ENCODE peak calls at places on chromosomes 6 and 20, in seven cellular contexts. O is ovary, Z is A549, W is sigmoid colon, V is AG04450, E is breast epithelium, U is mammary epithelial cell. P is an unnamed sample.

GRCh38 chr6:135675026-135675425 is 176.5 kb upstream of the PDE7B start:
- DNase-seq in O (no peak), Z (no peak), W (no peak), V (no peak), E (no peak), U (no peak), P (no peak)

GRCh38 chr6:139175389-139175788 is 40.5 kb downstream of the HECA start:
- DNase-seq in O (no peak), Z (no peak), W (no peak), V (no peak), E (no peak), U (no peak), P (no peak)

GRCh38 chr6:6131492-6132109 is 124.9 kb upstream of the NRN1 start:
- DNase-seq in O (no peak), Z (peak), W (no peak), V (no peak), E (no peak), U (peak), P (no peak)

GRCh38 chr20:1528811-1529210 is 28.7 kb downstream of the SIRPD start:
- DNase-seq in O (no peak), Z (no peak), W (no peak), V (no peak), E (no peak), U (peak), P (no peak)

GRCh38 chr6:16396497-16397319 is 158.3 kb downstream of the GMPR start:
- DNase-seq in O (no peak), Z (no peak), W (no peak), V (no peak), E (no peak), U (no peak), P (no peak)

GRCh38 chr6:45663181-45664180 is 285.7 kb upstream of the SUPT3H start:
- DNase-seq in O (peak), Z (no peak), W (no peak), V (no peak), E (no peak), U (no peak), P (no peak)

GRCh38 chr20:48578397-48579098 is 249.3 kb downstream of the PREX1 start:
- DNase-seq in O (no peak), Z (no peak), W (peak), V (no peak), E (peak), U (no peak), P (no peak)

GRCh38 chr20:38270869-38271608 is 10.5 kb upstream of the KIAA1755 start:
- DNase-seq in O (peak), Z (peak), W (peak), V (peak), E (no peak), U (peak), P (peak)

GRCh38 chr20:48236001-48236400 is 450.7 kb upstream of the SULF2 start:
- DNase-seq in O (no peak), Z (no peak), W (peak), V (no peak), E (peak), U (no peak), P (no peak)

GRCh38 chr20:57714409-57715267 is 4.8 kb upstream of the PMEPA1 start:
- DNase-seq in O (no peak), Z (peak), W (no peak), V (no peak), E (no peak), U (peak), P (no peak)

GRCh38 chr6:153170511-153170910 is 39.4 kb upstream of the RGS17 start:
- DNase-seq in O (no peak), Z (peak), W (no peak), V (no peak), E (no peak), U (peak), P (peak)

GRCh38 chr20:20364747-20365558 is 3.0 kb upstream of the INSM1 start:
- DNase-seq in O (no peak), Z (no peak), W (no peak), V (no peak), E (no peak), U (no peak), P (no peak)

GRCh38 chr20:58173091-58173490 is 55.4 kb downstream of the ANKRD60 start:
- DNase-seq in O (no peak), Z (no peak), W (no peak), V (no peak), E (no peak), U (no peak), P (no peak)

GRCh38 chr6:135506270-135506997 is 8.9 kb upstream of the AHI1 start:
- DNase-seq in O (no peak), Z (peak), W (no peak), V (no peak), E (no peak), U (peak), P (no peak)

GRCh38 chr6:11722224-11722623 is 56.4 kb downstream of the ADTRP start:
- DNase-seq in O (no peak), Z (no peak), W (no peak), V (no peak), E (no peak), U (no peak), P (no peak)

GRCh38 chr6:8090650-8091049 is 11.7 kb downstream of the EEF1E1 start:
- DNase-seq in O (no peak), Z (no peak), W (no peak), V (no peak), E (no peak), U (no peak), P (no peak)

GRCh38 chr20:34642009-34642408 is 34.9 kb downstream of the PIGU start:
- DNase-seq in O (no peak), Z (no peak), W (no peak), V (no peak), E (no peak), U (no peak), P (no peak)

GRCh38 chr6:32147401-32148132 is 4.2 kb downstream of the PRRT1 start:
- DNase-seq in O (no peak), Z (no peak), W (no peak), V (no peak), E (no peak), U (no peak), P (no peak)

GRCh38 chr6:144413418-144413817 is 128.3 kb downstream of the UTRN start:
- DNase-seq in O (no peak), Z (no peak), W (no peak), V (no peak), E (no peak), U (no peak), P (no peak)

GRCh38 chr6:102229271-102229670 is 835.8 kb downstream of the GRIK2 start:
- DNase-seq in O (no peak), Z (no peak), W (no peak), V (no peak), E (no peak), U (peak), P (no peak)

GRCh38 chr6:111734068-111734825 is 128.6 kb upstream of the TRAF3IP2 start:
- DNase-seq in O (no peak), Z (no peak), W (no peak), V (peak), E (no peak), U (no peak), P (no peak)

GRCh38 chr6:14758421-14759043 is 487.3 kb upstream of the JARID2 start:
- DNase-seq in O (no peak), Z (no peak), W (no peak), V (no peak), E (peak), U (peak), P (peak)

GRCh38 chr20:13852321-13852720 is 67.5 kb downstream of the NDUFAF5 start:
- DNase-seq in O (no peak), Z (no peak), W (no peak), V (no peak), E (no peak), U (no peak), P (no peak)
- H3K27ac ChIP-seq in O (no peak), Z (no peak), W (peak), V (no peak), E (no peak), U (no peak), P (no peak)

GRCh38 chr20:64055893-64056638 is 6.6 kb upstream of the SOX18 start:
- DNase-seq in O (no peak), Z (no peak), W (no peak), V (no peak), E (no peak), U (no peak), P (no peak)
- H3K27ac ChIP-seq in O (no peak), Z (peak), W (peak), V (no peak), E (no peak), U (no peak), P (no peak)

GRCh38 chr6:40734607-40735006 is 147.4 kb upstream of the LRFN2 start:
- DNase-seq in O (no peak), Z (no peak), W (no peak), V (no peak), E (no peak), U (no peak), P (no peak)
- H3K27ac ChIP-seq in O (no peak), Z (no peak), W (no peak), V (no peak), E (no peak), U (no peak), P (no peak)

DNA sequence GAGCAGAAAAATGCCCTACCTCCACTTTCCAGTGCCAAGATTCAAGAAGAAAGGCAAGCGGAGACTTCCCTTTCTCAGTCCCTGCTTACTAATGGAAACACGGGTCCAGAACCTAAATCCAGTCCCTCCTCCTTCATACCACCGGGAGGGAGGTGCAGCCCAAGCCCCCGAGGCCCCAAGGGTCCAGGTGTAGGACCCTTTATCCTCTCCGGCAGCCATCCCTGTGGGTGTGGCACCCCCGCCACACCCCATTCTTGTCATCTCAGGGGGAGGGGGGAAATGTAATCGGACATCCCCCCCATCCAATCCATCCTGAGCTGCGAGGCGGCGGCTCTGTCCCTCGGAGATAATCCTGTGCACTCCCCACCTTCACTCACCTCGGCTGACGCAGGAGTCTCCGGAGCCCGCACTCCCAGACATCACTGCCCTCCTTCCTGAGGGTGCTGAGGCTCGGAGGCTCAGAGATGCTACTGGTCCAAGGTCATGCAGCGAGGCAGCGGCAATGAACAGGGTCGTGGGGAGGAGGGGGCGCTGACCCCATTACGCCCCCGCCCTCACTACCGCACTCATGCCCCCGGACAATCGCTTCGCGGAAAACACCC is 620 bp downstream of the ADISSP start:
- DNase-seq in O (peak), Z (no peak), W (peak), V (no peak), E (no peak), U (no peak), P (no peak)
- H3K27ac ChIP-seq in O (peak), Z (peak), W (peak), V (no peak), E (peak), U (peak), P (no peak)

DNA sequence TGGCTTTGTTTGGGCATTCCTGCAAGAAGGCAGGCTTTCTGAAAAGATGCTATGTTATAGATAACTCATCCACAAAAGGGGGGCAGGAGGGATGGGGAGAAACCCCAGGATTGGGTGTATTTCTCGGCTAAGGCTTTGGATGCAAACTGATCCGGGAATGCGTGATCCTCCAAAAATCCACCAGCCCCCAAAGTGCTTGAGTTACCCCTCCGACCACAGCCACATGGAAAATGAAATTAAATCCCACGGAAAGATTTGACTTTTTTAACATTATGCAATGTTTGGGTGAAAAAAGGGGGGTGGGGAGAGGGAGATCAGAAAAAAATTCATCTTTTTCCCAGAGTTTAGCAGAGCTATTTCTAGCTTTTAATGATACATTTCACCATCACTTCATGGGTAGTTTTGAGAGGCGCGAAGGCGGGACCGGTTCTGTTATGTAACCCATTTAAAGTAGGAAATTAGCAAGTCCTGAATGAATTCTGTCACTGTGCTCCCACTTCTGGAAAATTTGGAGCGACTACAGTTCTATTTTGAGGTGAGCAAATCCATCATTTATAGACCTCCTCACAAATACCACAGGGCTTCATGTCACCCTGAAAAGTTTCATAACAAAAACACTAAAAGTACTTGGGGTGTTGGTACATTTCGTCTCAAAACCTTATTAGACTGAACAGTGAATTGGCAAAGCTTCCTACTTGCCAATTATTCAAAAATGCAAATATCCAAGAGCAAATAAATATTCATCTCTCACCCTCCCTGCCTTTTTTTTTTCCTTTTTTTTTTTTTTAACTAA is 51.9 kb upstream of the NFATC2 start:
- DNase-seq in O (no peak), Z (no peak), W (peak), V (no peak), E (no peak), U (no peak), P (no peak)
- H3K27ac ChIP-seq in O (no peak), Z (peak), W (peak), V (no peak), E (peak), U (no peak), P (no peak)

GRCh38 chr6:36976509-36976908 is 9.5 kb downstream of the MTCH1 start:
- DNase-seq in O (no peak), Z (no peak), W (no peak), V (no peak), E (no peak), U (no peak), P (no peak)

GRCh38 chr6:36976005-36976261 is 10.1 kb downstream of the MTCH1 start:
- DNase-seq in O (no peak), Z (no peak), W (no peak), V (no peak), E (no peak), U (no peak), P (no peak)

GRCh38 chr6:36975231-36976004 is 10.6 kb downstream of the MTCH1 start:
- DNase-seq in O (no peak), Z (no peak), W (no peak), V (no peak), E (no peak), U (no peak), P (no peak)

GRCh38 chr6:36977470-36977941 is 8.5 kb downstream of the MTCH1 start:
- DNase-seq in O (peak), Z (peak), W (no peak), V (no peak), E (no peak), U (no peak), P (no peak)

GRCh38 chr6:36976931-36977330 is 9.1 kb downstream of the MTCH1 start:
- DNase-seq in O (no peak), Z (no peak), W (no peak), V (no peak), E (no peak), U (no peak), P (no peak)
- H3K27ac ChIP-seq in O (no peak), Z (no peak), W (no peak), V (no peak), E (no peak), U (no peak), P (no peak)

GRCh38 chr6:130694617-130695016 is 132.6 kb upstream of the SMLR1 start:
- DNase-seq in O (no peak), Z (no peak), W (no peak), V (no peak), E (no peak), U (no peak), P (no peak)
- H3K27ac ChIP-seq in O (no peak), Z (no peak), W (no peak), V (no peak), E (no peak), U (no peak), P (no peak)

GRCh38 chr20:44433751-44434538 is 41.7 kb upstream of the TTPAL start:
- DNase-seq in O (no peak), Z (no peak), W (no peak), V (no peak), E (no peak), U (no peak), P (no peak)
- H3K27ac ChIP-seq in O (no peak), Z (no peak), W (no peak), V (no peak), E (no peak), U (no peak), P (no peak)

GRCh38 chr20:21713901-21714296 is 8.4 kb downstream of the PAX1 start:
- DNase-seq in O (no peak), Z (no peak), W (no peak), V (no peak), E (no peak), U (no peak), P (no peak)

GRCh38 chr20:21715193-21715881 is 9.9 kb downstream of the PAX1 start:
- DNase-seq in O (no peak), Z (no peak), W (no peak), V (no peak), E (no peak), U (no peak), P (no peak)

GRCh38 chr20:21714297-21715192 is 9.1 kb downstream of the PAX1 start:
- DNase-seq in O (no peak), Z (no peak), W (no peak), V (no peak), E (no peak), U (no peak), P (no peak)

DNA sequence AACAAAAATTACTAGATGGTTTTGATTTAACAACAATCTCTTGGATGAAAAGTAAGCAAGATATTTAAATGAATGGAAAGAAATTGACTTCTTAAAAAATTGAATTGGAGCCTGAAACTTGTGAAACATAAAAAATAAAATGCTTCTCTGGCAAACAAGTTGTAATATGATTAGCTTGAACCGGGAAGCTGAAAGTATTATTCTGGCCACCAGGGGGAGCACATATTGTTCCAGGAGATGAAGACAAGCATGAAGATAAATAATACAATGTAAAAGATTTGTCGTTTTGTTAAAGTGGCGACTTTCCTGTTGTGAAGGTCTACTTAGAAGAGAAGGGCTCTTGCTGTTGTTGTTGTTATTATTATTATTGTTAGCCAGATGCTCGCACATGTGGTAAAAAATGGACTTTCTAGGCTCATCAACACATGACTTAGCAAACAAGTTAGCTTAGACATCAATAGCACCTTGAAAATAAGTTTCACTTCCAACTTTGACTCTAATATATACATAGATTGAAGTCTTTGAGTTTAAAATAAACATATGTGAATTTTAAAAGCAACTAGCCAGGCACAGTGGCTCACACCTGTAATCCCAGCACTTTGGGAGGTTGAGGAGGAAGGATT is 14.2 kb downstream of the PAX1 start:
- DNase-seq in O (no peak), Z (peak), W (peak), V (peak), E (no peak), U (peak), P (peak)
- H3K27ac ChIP-seq in O (no peak), Z (no peak), W (no peak), V (no peak), E (no peak), U (no peak), P (no peak)

GRCh38 chr6:89670935-89671565 is 32.5 kb upstream of the LYRM2 start:
- DNase-seq in O (no peak), Z (no peak), W (no peak), V (no peak), E (no peak), U (no peak), P (no peak)
- H3K27ac ChIP-seq in O (no peak), Z (no peak), W (no peak), V (no peak), E (no peak), U (no peak), P (no peak)

P was measured in epithelial cell of prostate.